ENCODE peak calls at places on chromosomes 3 and 15, in nine cellular contexts. J, N, P, A, M, Y, Q, U and T are unnamed samples.

GRCh38 chr3:135516143-135516542 is 449.4 kb upstream of the PPP2R3A start:
- DNase-seq in J (peak), N (no peak), P (no peak), A (no peak), M (no peak), Y (no peak), Q (no peak), U (no peak), T (peak)

GRCh38 chr3:58332575-58333179 is at the start of gene PXK:
- DNase-seq in J (no peak), N (peak), P (peak), A (no peak), M (peak), Y (peak), Q (no peak), U (peak), T (no peak)

GRCh38 chr3:126347543-126348161 is 9.6 kb downstream of the KLF15 start:
- DNase-seq in J (no peak), N (peak), P (no peak), A (no peak), M (no peak), Y (no peak), Q (no peak), U (peak), T (no peak)

GRCh38 chr3:55445551-55445950 is 41.6 kb downstream of the WNT5A start:
- DNase-seq in J (no peak), N (no peak), P (no peak), A (no peak), M (no peak), Y (no peak), Q (no peak), U (no peak), T (peak)

GRCh38 chr15:71599404-71600225 is 210.7 kb upstream of the NR2E3 start:
- DNase-seq in J (no peak), N (no peak), P (no peak), A (no peak), M (no peak), Y (no peak), Q (no peak), U (no peak), T (peak)

GRCh38 chr3:47370887-47371697 is 9.7 kb upstream of the PTPN23 start:
- DNase-seq in J (no peak), N (no peak), P (no peak), A (no peak), M (peak), Y (no peak), Q (no peak), U (no peak), T (no peak)

GRCh38 chr3:150237490-150237889 is 170.6 kb upstream of the TSC22D2 start:
- DNase-seq in J (no peak), N (no peak), P (no peak), A (no peak), M (no peak), Y (no peak), Q (no peak), U (no peak), T (peak)

GRCh38 chr3:86563358-86563970 is 427.5 kb downstream of the VGLL3 start:
- DNase-seq in J (no peak), N (no peak), P (no peak), A (peak), M (no peak), Y (no peak), Q (peak), U (no peak), T (peak)

GRCh38 chr3:117139681-117140080 is 430.1 kb downstream of the TUSC7 start:
- DNase-seq in J (no peak), N (no peak), P (no peak), A (no peak), M (no peak), Y (no peak), Q (no peak), U (no peak), T (no peak)

GRCh38 chr15:92979011-92979701 is 79.0 kb downstream of the CHD2 start:
- DNase-seq in J (no peak), N (no peak), P (no peak), A (no peak), M (no peak), Y (no peak), Q (no peak), U (no peak), T (peak)

GRCh38 chr15:83470895-83471294 is 23.8 kb downstream of the SH3GL3 start:
- DNase-seq in J (no peak), N (no peak), P (no peak), A (no peak), M (no peak), Y (no peak), Q (no peak), U (no peak), T (no peak)

GRCh38 chr15:82792068-82792467 is 13.8 kb downstream of the FSD2 start:
- DNase-seq in J (no peak), N (no peak), P (no peak), A (no peak), M (no peak), Y (no peak), Q (no peak), U (no peak), T (no peak)

GRCh38 chr3:171328419-171329082 is 131.7 kb downstream of the TNIK start:
- DNase-seq in J (peak), N (peak), P (no peak), A (peak), M (no peak), Y (no peak), Q (no peak), U (no peak), T (no peak)

GRCh38 chr3:43629254-43629653 is 7.4 kb upstream of the ANO10 start:
- DNase-seq in J (no peak), N (no peak), P (no peak), A (no peak), M (no peak), Y (no peak), Q (no peak), U (no peak), T (peak)

GRCh38 chr3:45785626-45786150 is 10.6 kb downstream of the SLC6A20 start:
- DNase-seq in J (no peak), N (no peak), P (no peak), A (no peak), M (no peak), Y (no peak), Q (no peak), U (no peak), T (no peak)

GRCh38 chr15:81642451-81642990 is 268.5 kb upstream of the TMC3 start:
- DNase-seq in J (no peak), N (no peak), P (no peak), A (no peak), M (no peak), Y (no peak), Q (no peak), U (no peak), T (no peak)